ENCODE peak calls at places on chromosome 11, in eight cellular contexts. O is SK-N-SH, W is hepatocyte, K is PC-3, R is MM.1S, E is GM23338, C is HCT116, G is neural progenitor cell. B is an unnamed sample. For H3K4me1, the result is how much of the 10 kb centered on the place peaks cover.

GRCh38 chr11:19923631-19924030 is 211.0 kb downstream of the NAV2 start:
- DNase-seq in O (no peak), W (no peak), K (no peak), R (no peak), E (no peak), C (no peak), G (no peak), B (no peak)

GRCh38 chr11:116472661-116473060 is 300.1 kb downstream of the BUD13 start:
- DNase-seq in O (no peak), W (peak), K (no peak), R (no peak), E (no peak), C (no peak), G (no peak), B (no peak)

GRCh38 chr11:117441146-117441975 is 113.7 kb downstream of the CEP164 start:
- DNase-seq in O (no peak), W (no peak), K (no peak), R (no peak), E (no peak), C (no peak), G (no peak), B (no peak)

GRCh38 chr11:81995907-81996306 is 737.8 kb downstream of the FAM181B start:
- DNase-seq in O (no peak), W (no peak), K (no peak), R (no peak), E (no peak), C (no peak), G (no peak), B (no peak)

GRCh38 chr11:17547051-17547577 is at the start of gene OTOG:
- DNase-seq in O (peak), W (no peak), K (peak), R (no peak), E (peak), C (no peak), G (peak), B (no peak)

GRCh38 chr11:124623861-124624525 is 1.3 kb downstream of the TBRG1 start:
- DNase-seq in O (no peak), W (no peak), K (no peak), R (no peak), E (no peak), C (no peak), G (no peak), B (no peak)

GRCh38 chr11:34044664-34045485 is 6.7 kb upstream of the CAPRIN1 start:
- DNase-seq in O (no peak), W (peak), K (peak), R (peak), E (peak), C (peak), G (peak), B (no peak)

GRCh38 chr11:16776716-16777115 is 38.3 kb downstream of the C11orf58 start:
- DNase-seq in O (no peak), W (no peak), K (no peak), R (no peak), E (no peak), C (no peak), G (no peak), B (no peak)

DNA sequence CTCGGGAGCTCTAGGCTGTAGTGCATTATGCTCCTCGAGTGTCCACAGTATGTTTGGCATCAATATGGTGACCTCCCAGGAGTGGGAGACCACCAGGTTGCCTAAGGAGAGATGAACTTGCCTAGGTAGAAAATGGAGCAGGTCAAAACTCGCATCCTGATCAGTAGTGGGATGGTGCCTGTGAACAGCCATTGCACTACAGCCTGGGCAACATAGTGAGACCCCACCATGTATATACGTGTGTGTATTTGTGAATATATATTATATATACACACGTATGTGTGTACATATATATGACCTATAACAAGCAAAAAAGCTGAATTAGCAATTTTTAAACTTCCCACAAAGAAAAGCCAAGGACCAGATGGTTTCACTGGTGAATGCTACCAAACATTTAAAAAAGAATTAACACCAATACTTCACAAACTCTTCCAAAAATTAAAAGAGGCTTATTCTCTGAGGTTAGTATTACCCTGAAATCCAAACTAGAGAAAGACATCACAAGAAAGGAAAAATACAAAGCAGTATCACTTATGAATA is 97.4 kb downstream of the RNF169 start:
- DNase-seq in O (no peak), W (no peak), K (no peak), R (no peak), E (no peak), C (no peak), G (no peak), B (no peak)
- TF ChIP-seq CTCF in O (no peak), W (no peak), K (no peak), R (no peak), E (no peak), C (no peak), G (no peak), B (no peak)

DNA sequence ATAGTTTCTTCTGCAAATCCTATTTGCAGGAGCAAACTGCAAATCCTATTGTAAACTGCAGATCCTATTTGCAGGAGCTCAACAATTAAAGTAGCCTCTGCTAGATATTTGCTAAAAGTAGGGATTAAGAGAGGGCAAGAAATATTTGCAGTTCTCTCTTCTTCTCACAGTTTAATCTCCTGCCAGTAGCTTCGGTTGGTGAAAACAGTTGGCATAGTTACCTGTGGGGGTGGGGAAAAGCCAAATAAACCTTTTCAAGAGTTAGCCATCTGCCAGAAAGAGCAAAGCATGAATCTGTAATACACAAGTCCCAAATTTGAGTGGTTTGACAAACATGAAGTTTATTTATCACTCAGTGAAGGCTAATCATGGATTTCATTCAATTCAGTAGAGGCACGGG is 942.5 kb downstream of the JRKL start:
- DNase-seq in O (no peak), W (no peak), K (no peak), R (no peak), E (no peak), C (no peak), G (peak), B (no peak)
- TF ChIP-seq EZH2phosphoT487 in O (no peak), W (no peak), K (no peak), R (no peak), E (no peak), C (no peak), G (no peak), B (no peak)

GRCh38 chr11:36453678-36454077 is 56.4 kb downstream of the TRAF6 start:
- DNase-seq in O (no peak), W (no peak), K (peak), R (no peak), E (no peak), C (no peak), G (no peak), B (peak)
- H3K4me1 ChIP-seq in O (under half), W (under half), K (under half), R (under half), E (under half), C (under half), G (under half), B (under half)

DNA sequence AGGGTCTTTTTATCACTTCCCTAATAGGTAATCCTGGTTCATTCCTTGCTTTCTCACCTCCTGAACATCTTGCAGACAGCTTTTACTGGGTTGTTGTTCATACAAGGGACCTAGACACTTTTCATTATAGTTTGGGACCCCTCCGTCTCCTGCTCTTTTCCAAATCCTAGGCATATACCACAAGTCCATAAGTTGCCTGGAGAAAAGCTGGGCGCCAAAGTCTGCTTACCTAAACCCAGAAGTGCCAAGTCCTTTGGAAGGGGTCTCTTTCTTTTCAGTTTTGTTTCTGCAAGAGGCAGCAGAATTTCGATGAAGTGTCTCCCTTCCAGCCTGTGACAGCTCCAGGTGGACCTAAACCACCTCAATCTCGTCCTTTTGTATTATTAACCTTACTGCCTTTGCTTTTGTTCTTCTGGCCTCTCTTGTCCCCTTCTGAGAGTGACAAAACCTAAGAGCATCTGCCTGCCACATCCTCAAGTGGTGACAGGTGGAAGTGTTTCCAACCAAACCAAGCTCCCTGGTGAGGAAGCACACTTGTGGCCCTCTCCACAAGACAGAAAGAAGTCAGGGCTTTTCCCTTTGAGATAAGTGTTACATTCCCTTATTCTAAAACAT is 19.5 kb upstream of the P2RY6 start:
- DNase-seq in O (peak), W (no peak), K (peak), R (peak), E (peak), C (peak), G (peak), B (peak)
- TF ChIP-seq CTCF in O (no peak), W (no peak), K (peak), R (peak), E (peak), C (no peak), G (peak), B (peak)